ENCODE peak calls at places on chromosome 12, in eight cellular contexts. One of them, this sample, is unnamed.

GRCh38 chr12:6443361-6443983 is 1.3 kb upstream of the CD27 start:
- DNase-seq in activated T-cell treated with anti-CD3 and anti-CD28 coated beads for 4 hours: no peak
- DNase-seq in activated B cell treated with CpG ODN at 0.5 μM for 24 hours: no peak
- DNase-seq in mucosa of descending colon: no peak
- DNase-seq in fibroblast of mammary gland: no peak
- DNase-seq in left ventricle myocardium inferior: no peak
- DNase-seq in HTR-8/SVneo: no peak
- DNase-seq in amygdala: no peak
- DNase-seq in this sample: no peak

GRCh38 chr12:67909091-67909531 is 80.1 kb upstream of the IFNG-AS1 start:
- DNase-seq in mucosa of descending colon: no peak
- DNase-seq in left ventricle myocardium inferior: no peak
- DNase-seq in activated B cell treated with CpG ODN at 0.5 μM for 24 hours: no peak
- DNase-seq in HTR-8/SVneo: peak; percentile 28
- DNase-seq in amygdala: no peak
- DNase-seq in activated T-cell treated with anti-CD3 and anti-CD28 coated beads for 4 hours: no peak
- DNase-seq in fibroblast of mammary gland: peak; percentile 41
- DNase-seq in this sample: no peak

GRCh38 chr12:2893007-2893406 is 2.3 kb downstream of the TULP3 start:
- DNase-seq in fibroblast of mammary gland: peak; percentile 96
- DNase-seq in left ventricle myocardium inferior: no peak
- DNase-seq in activated T-cell treated with anti-CD3 and anti-CD28 coated beads for 4 hours: no peak
- DNase-seq in HTR-8/SVneo: peak; percentile 50
- DNase-seq in mucosa of descending colon: no peak
- DNase-seq in activated B cell treated with CpG ODN at 0.5 μM for 24 hours: no peak
- DNase-seq in amygdala: no peak
- DNase-seq in this sample: no peak

GRCh38 chr12:120790114-120790513 is 64.5 kb downstream of the ACADS start:
- DNase-seq in activated T-cell treated with anti-CD3 and anti-CD28 coated beads for 4 hours: no peak
- DNase-seq in activated B cell treated with CpG ODN at 0.5 μM for 24 hours: no peak
- DNase-seq in left ventricle myocardium inferior: no peak
- DNase-seq in mucosa of descending colon: no peak
- DNase-seq in amygdala: no peak
- DNase-seq in fibroblast of mammary gland: no peak
- DNase-seq in HTR-8/SVneo: no peak
- DNase-seq in this sample: no peak

GRCh38 chr12:110247340-110248095 is 33.5 kb upstream of the ATP2A2 start:
- DNase-seq in mucosa of descending colon: peak; percentile 84
- DNase-seq in fibroblast of mammary gland: no peak
- DNase-seq in left ventricle myocardium inferior: peak; percentile 59
- DNase-seq in activated T-cell treated with anti-CD3 and anti-CD28 coated beads for 4 hours: no peak
- DNase-seq in activated B cell treated with CpG ODN at 0.5 μM for 24 hours: no peak
- DNase-seq in amygdala: no peak
- DNase-seq in HTR-8/SVneo: no peak
- DNase-seq in this sample: no peak

GRCh38 chr12:69880566-69880965 is 55.5 kb downstream of the MYRFL start:
- DNase-seq in amygdala: no peak
- DNase-seq in mucosa of descending colon: no peak
- DNase-seq in fibroblast of mammary gland: peak; percentile 36
- DNase-seq in left ventricle myocardium inferior: no peak
- DNase-seq in HTR-8/SVneo: no peak
- DNase-seq in activated B cell treated with CpG ODN at 0.5 μM for 24 hours: no peak
- DNase-seq in activated T-cell treated with anti-CD3 and anti-CD28 coated beads for 4 hours: no peak
- DNase-seq in this sample: no peak

GRCh38 chr12:69352904-69353303 is 4.7 kb downstream of the LYZ start:
- DNase-seq in HTR-8/SVneo: no peak
- DNase-seq in mucosa of descending colon: no peak
- DNase-seq in activated B cell treated with CpG ODN at 0.5 μM for 24 hours: no peak
- DNase-seq in amygdala: no peak
- DNase-seq in fibroblast of mammary gland: no peak
- DNase-seq in activated T-cell treated with anti-CD3 and anti-CD28 coated beads for 4 hours: no peak
- DNase-seq in left ventricle myocardium inferior: no peak
- DNase-seq in this sample: no peak

GRCh38 chr12:51792417-51792816 is 56.1 kb downstream of the FIGNL2 start:
- DNase-seq in left ventricle myocardium inferior: no peak
- DNase-seq in HTR-8/SVneo: no peak
- DNase-seq in mucosa of descending colon: no peak
- DNase-seq in activated B cell treated with CpG ODN at 0.5 μM for 24 hours: no peak
- DNase-seq in activated T-cell treated with anti-CD3 and anti-CD28 coated beads for 4 hours: no peak
- DNase-seq in amygdala: no peak
- DNase-seq in fibroblast of mammary gland: no peak
- DNase-seq in this sample: no peak

GRCh38 chr12:57823908-57824640 is 5.5 kb upstream of the AVIL start:
- DNase-seq in activated T-cell treated with anti-CD3 and anti-CD28 coated beads for 4 hours: no peak
- DNase-seq in fibroblast of mammary gland: no peak
- DNase-seq in left ventricle myocardium inferior: no peak
- DNase-seq in HTR-8/SVneo: no peak
- DNase-seq in activated B cell treated with CpG ODN at 0.5 μM for 24 hours: no peak
- DNase-seq in mucosa of descending colon: no peak
- DNase-seq in amygdala: no peak
- DNase-seq in this sample: no peak

GRCh38 chr12:26022043-26022442 is 63.6 kb downstream of the RASSF8 start:
- DNase-seq in activated B cell treated with CpG ODN at 0.5 μM for 24 hours: no peak
- DNase-seq in fibroblast of mammary gland: no peak
- DNase-seq in mucosa of descending colon: no peak
- DNase-seq in left ventricle myocardium inferior: no peak
- DNase-seq in activated T-cell treated with anti-CD3 and anti-CD28 coated beads for 4 hours: no peak
- DNase-seq in HTR-8/SVneo: no peak
- DNase-seq in amygdala: no peak
- DNase-seq in this sample: no peak

GRCh38 chr12:70180140-70180539 is 63.1 kb upstream of the CNOT2 start:
- DNase-seq in mucosa of descending colon: no peak
- DNase-seq in activated T-cell treated with anti-CD3 and anti-CD28 coated beads for 4 hours: no peak
- DNase-seq in fibroblast of mammary gland: no peak
- DNase-seq in activated B cell treated with CpG ODN at 0.5 μM for 24 hours: no peak
- DNase-seq in left ventricle myocardium inferior: no peak
- DNase-seq in amygdala: no peak
- DNase-seq in HTR-8/SVneo: no peak
- DNase-seq in this sample: no peak

GRCh38 chr12:62692884-62693283 is 226.3 kb downstream of the MON2 start:
- DNase-seq in mucosa of descending colon: no peak
- DNase-seq in HTR-8/SVneo: peak; percentile 30
- DNase-seq in activated B cell treated with CpG ODN at 0.5 μM for 24 hours: no peak
- DNase-seq in left ventricle myocardium inferior: no peak
- DNase-seq in amygdala: no peak
- DNase-seq in activated T-cell treated with anti-CD3 and anti-CD28 coated beads for 4 hours: no peak
- DNase-seq in fibroblast of mammary gland: peak; percentile 71
- DNase-seq in this sample: no peak

GRCh38 chr12:123126294-123127144 is 24.4 kb downstream of the PITPNM2 start:
- DNase-seq in amygdala: no peak
- DNase-seq in HTR-8/SVneo: peak; percentile 95
- DNase-seq in fibroblast of mammary gland: peak; percentile 99
- DNase-seq in mucosa of descending colon: peak; percentile 41
- DNase-seq in activated T-cell treated with anti-CD3 and anti-CD28 coated beads for 4 hours: no peak
- DNase-seq in left ventricle myocardium inferior: no peak
- DNase-seq in activated B cell treated with CpG ODN at 0.5 μM for 24 hours: no peak
- DNase-seq in this sample: no peak

GRCh38 chr12:109822416-109822815 is 10.8 kb downstream of the TRPV4 start:
- DNase-seq in amygdala: no peak
- DNase-seq in activated B cell treated with CpG ODN at 0.5 μM for 24 hours: no peak
- DNase-seq in fibroblast of mammary gland: no peak
- DNase-seq in activated T-cell treated with anti-CD3 and anti-CD28 coated beads for 4 hours: no peak
- DNase-seq in HTR-8/SVneo: no peak
- DNase-seq in mucosa of descending colon: no peak
- DNase-seq in left ventricle myocardium inferior: no peak
- DNase-seq in this sample: no peak

GRCh38 chr12:114682920-114683708 is 861 bp downstream of the TBX3 start:
- DNase-seq in activated B cell treated with CpG ODN at 0.5 μM for 24 hours: no peak
- DNase-seq in amygdala: no peak
- DNase-seq in activated T-cell treated with anti-CD3 and anti-CD28 coated beads for 4 hours: no peak
- DNase-seq in left ventricle myocardium inferior: no peak
- DNase-seq in fibroblast of mammary gland: no peak
- DNase-seq in mucosa of descending colon: peak; percentile 57
- DNase-seq in HTR-8/SVneo: no peak
- DNase-seq in this sample: no peak

GRCh38 chr12:122830517-122831214 is 4.6 kb upstream of the HIP1R start:
- DNase-seq in activated B cell treated with CpG ODN at 0.5 μM for 24 hours: no peak
- DNase-seq in left ventricle myocardium inferior: no peak
- DNase-seq in fibroblast of mammary gland: peak; percentile 99
- DNase-seq in HTR-8/SVneo: no peak
- DNase-seq in amygdala: no peak
- DNase-seq in mucosa of descending colon: peak; percentile 41
- DNase-seq in activated T-cell treated with anti-CD3 and anti-CD28 coated beads for 4 hours: no peak
- DNase-seq in this sample: no peak